ENCODE peak calls at places on chromosomes 7 and 10, in eight cellular contexts. One of them, this sample, is unnamed.

GRCh38 chr7:37275086-37275485 is 173.6 kb downstream of the ELMO1 start:
- DNase-seq in cardiac fibroblast: no peak
- DNase-seq in ovary: no peak
- DNase-seq in tibial artery: no peak
- DNase-seq in upper lobe of right lung: no peak
- DNase-seq in mucosa of descending colon: no peak
- DNase-seq in foreskin fibroblast: no peak
- DNase-seq in Peyer's patch: no peak
- DNase-seq in this sample: no peak

GRCh38 chr10:124956764-124957163 is 14.8 kb downstream of the ZRANB1 start:
- DNase-seq in foreskin fibroblast: no peak
- DNase-seq in upper lobe of right lung: no peak
- DNase-seq in Peyer's patch: no peak
- DNase-seq in tibial artery: no peak
- DNase-seq in ovary: no peak
- DNase-seq in cardiac fibroblast: no peak
- DNase-seq in mucosa of descending colon: no peak
- DNase-seq in this sample: no peak

GRCh38 chr10:80204193-80204714 is 1.1 kb downstream of the ANXA11 start:
- DNase-seq in upper lobe of right lung: peak
- DNase-seq in ovary: no peak
- DNase-seq in foreskin fibroblast: no peak
- DNase-seq in mucosa of descending colon: peak
- DNase-seq in cardiac fibroblast: peak
- DNase-seq in Peyer's patch: no peak
- DNase-seq in tibial artery: no peak
- DNase-seq in this sample: peak

GRCh38 chr7:158997471-158997870 is 141.1 kb downstream of the DYNC2I1 start:
- DNase-seq in mucosa of descending colon: no peak
- DNase-seq in Peyer's patch: no peak
- DNase-seq in upper lobe of right lung: no peak
- DNase-seq in ovary: no peak
- DNase-seq in foreskin fibroblast: no peak
- DNase-seq in tibial artery: no peak
- DNase-seq in cardiac fibroblast: no peak
- DNase-seq in this sample: no peak

GRCh38 chr10:14648042-14648765 is 126.5 kb downstream of the FAM107B start:
- DNase-seq in Peyer's patch: peak
- DNase-seq in cardiac fibroblast: peak
- DNase-seq in tibial artery: peak
- DNase-seq in mucosa of descending colon: peak
- DNase-seq in upper lobe of right lung: peak
- DNase-seq in foreskin fibroblast: no peak
- DNase-seq in ovary: no peak
- DNase-seq in this sample: peak

GRCh38 chr7:28904539-28905143 is 53.5 kb downstream of the TRIL start:
- DNase-seq in tibial artery: no peak
- DNase-seq in mucosa of descending colon: no peak
- DNase-seq in upper lobe of right lung: no peak
- DNase-seq in cardiac fibroblast: peak
- DNase-seq in foreskin fibroblast: peak
- DNase-seq in ovary: no peak
- DNase-seq in Peyer's patch: no peak
- DNase-seq in this sample: no peak

GRCh38 chr7:101688183-101688831 is 59.2 kb upstream of the MYL10 start:
- DNase-seq in ovary: peak
- DNase-seq in foreskin fibroblast: peak
- DNase-seq in Peyer's patch: peak
- DNase-seq in mucosa of descending colon: peak
- DNase-seq in upper lobe of right lung: peak
- DNase-seq in tibial artery: peak
- DNase-seq in cardiac fibroblast: peak
- DNase-seq in this sample: peak

GRCh38 chr10:4240641-4241197 is 455.7 kb upstream of the KLF6 start:
- DNase-seq in Peyer's patch: no peak
- DNase-seq in mucosa of descending colon: no peak
- DNase-seq in upper lobe of right lung: no peak
- DNase-seq in tibial artery: no peak
- DNase-seq in cardiac fibroblast: peak
- DNase-seq in ovary: no peak
- DNase-seq in foreskin fibroblast: peak
- DNase-seq in this sample: peak

GRCh38 chr7:101216001-101216859 is 1.2 kb downstream of the PLOD3 start:
- DNase-seq in ovary: no peak
- DNase-seq in cardiac fibroblast: peak
- DNase-seq in upper lobe of right lung: no peak
- DNase-seq in mucosa of descending colon: no peak
- DNase-seq in foreskin fibroblast: no peak
- DNase-seq in tibial artery: peak
- DNase-seq in Peyer's patch: no peak
- DNase-seq in this sample: peak

GRCh38 chr7:106737202-106737562 is 76.2 kb upstream of the CCDC71L start:
- DNase-seq in tibial artery: no peak
- DNase-seq in mucosa of descending colon: no peak
- DNase-seq in cardiac fibroblast: peak
- DNase-seq in upper lobe of right lung: no peak
- DNase-seq in foreskin fibroblast: peak
- DNase-seq in Peyer's patch: no peak
- DNase-seq in ovary: no peak
- DNase-seq in this sample: peak

GRCh38 chr10:47438857-47439474 is 44.9 kb downstream of the ANXA8 start:
- DNase-seq in mucosa of descending colon: peak
- DNase-seq in upper lobe of right lung: peak
- DNase-seq in cardiac fibroblast: peak
- DNase-seq in ovary: no peak
- DNase-seq in foreskin fibroblast: peak
- DNase-seq in Peyer's patch: no peak
- DNase-seq in tibial artery: no peak
- DNase-seq in this sample: peak

GRCh38 chr7:30817060-30817770 is 46.0 kb downstream of the MINDY4 start:
- DNase-seq in Peyer's patch: no peak
- DNase-seq in cardiac fibroblast: peak
- DNase-seq in tibial artery: no peak
- DNase-seq in upper lobe of right lung: no peak
- DNase-seq in foreskin fibroblast: no peak
- DNase-seq in ovary: no peak
- DNase-seq in mucosa of descending colon: no peak
- DNase-seq in this sample: no peak
- TF ChIP-seq CTCF in Peyer's patch: no peak
- TF ChIP-seq CTCF in cardiac fibroblast: no peak
- TF ChIP-seq CTCF in tibial artery: no peak
- TF ChIP-seq CTCF in upper lobe of right lung: no peak
- TF ChIP-seq CTCF in foreskin fibroblast: no peak
- TF ChIP-seq CTCF in ovary: no peak
- TF ChIP-seq CTCF in mucosa of descending colon: no peak
- TF ChIP-seq CTCF in this sample: no peak

GRCh38 chr10:45602836-45603235 is 69.7 kb downstream of the ZFAND4 start:
- DNase-seq in foreskin fibroblast: no peak
- DNase-seq in mucosa of descending colon: no peak
- DNase-seq in cardiac fibroblast: no peak
- DNase-seq in upper lobe of right lung: no peak
- DNase-seq in ovary: no peak
- DNase-seq in Peyer's patch: no peak
- DNase-seq in tibial artery: no peak
- DNase-seq in this sample: no peak
- H3K4me3 ChIP-seq in foreskin fibroblast: no peak
- H3K4me3 ChIP-seq in mucosa of descending colon: no peak
- H3K4me3 ChIP-seq in cardiac fibroblast: no peak
- H3K4me3 ChIP-seq in upper lobe of right lung: no peak
- H3K4me3 ChIP-seq in ovary: no peak
- H3K4me3 ChIP-seq in Peyer's patch: no peak
- H3K4me3 ChIP-seq in tibial artery: no peak
- H3K4me3 ChIP-seq in this sample: no peak

GRCh38 chr10:49269523-49269922 is 29.4 kb upstream of the C10orf71 start:
- DNase-seq in tibial artery: no peak
- DNase-seq in mucosa of descending colon: no peak
- DNase-seq in Peyer's patch: no peak
- DNase-seq in foreskin fibroblast: no peak
- DNase-seq in cardiac fibroblast: no peak
- DNase-seq in upper lobe of right lung: no peak
- DNase-seq in ovary: no peak
- DNase-seq in this sample: no peak

GRCh38 chr10:49265885-49266284 is 33.1 kb upstream of the C10orf71 start:
- DNase-seq in upper lobe of right lung: no peak
- DNase-seq in ovary: no peak
- DNase-seq in cardiac fibroblast: no peak
- DNase-seq in Peyer's patch: no peak
- DNase-seq in tibial artery: no peak
- DNase-seq in mucosa of descending colon: no peak
- DNase-seq in foreskin fibroblast: no peak
- DNase-seq in this sample: no peak

GRCh38 chr10:49270565-49270964 is 28.4 kb upstream of the C10orf71 start:
- DNase-seq in tibial artery: no peak
- DNase-seq in mucosa of descending colon: no peak
- DNase-seq in Peyer's patch: no peak
- DNase-seq in foreskin fibroblast: no peak
- DNase-seq in cardiac fibroblast: no peak
- DNase-seq in ovary: no peak
- DNase-seq in upper lobe of right lung: no peak
- DNase-seq in this sample: no peak

GRCh38 chr10:49271346-49271745 is 27.6 kb upstream of the C10orf71 start:
- DNase-seq in mucosa of descending colon: no peak
- DNase-seq in cardiac fibroblast: no peak
- DNase-seq in upper lobe of right lung: no peak
- DNase-seq in tibial artery: no peak
- DNase-seq in Peyer's patch: no peak
- DNase-seq in foreskin fibroblast: no peak
- DNase-seq in ovary: no peak
- DNase-seq in this sample: no peak

GRCh38 chr10:49268185-49268584 is 30.8 kb upstream of the C10orf71 start:
- DNase-seq in upper lobe of right lung: no peak
- DNase-seq in foreskin fibroblast: no peak
- DNase-seq in tibial artery: no peak
- DNase-seq in Peyer's patch: no peak
- DNase-seq in mucosa of descending colon: no peak
- DNase-seq in ovary: no peak
- DNase-seq in cardiac fibroblast: no peak
- DNase-seq in this sample: no peak
- TF ChIP-seq CTCF in upper lobe of right lung: no peak
- TF ChIP-seq CTCF in foreskin fibroblast: no peak
- TF ChIP-seq CTCF in tibial artery: no peak
- TF ChIP-seq CTCF in Peyer's patch: no peak
- TF ChIP-seq CTCF in mucosa of descending colon: no peak
- TF ChIP-seq CTCF in ovary: no peak
- TF ChIP-seq CTCF in cardiac fibroblast: no peak
- TF ChIP-seq CTCF in this sample: no peak

DNA sequence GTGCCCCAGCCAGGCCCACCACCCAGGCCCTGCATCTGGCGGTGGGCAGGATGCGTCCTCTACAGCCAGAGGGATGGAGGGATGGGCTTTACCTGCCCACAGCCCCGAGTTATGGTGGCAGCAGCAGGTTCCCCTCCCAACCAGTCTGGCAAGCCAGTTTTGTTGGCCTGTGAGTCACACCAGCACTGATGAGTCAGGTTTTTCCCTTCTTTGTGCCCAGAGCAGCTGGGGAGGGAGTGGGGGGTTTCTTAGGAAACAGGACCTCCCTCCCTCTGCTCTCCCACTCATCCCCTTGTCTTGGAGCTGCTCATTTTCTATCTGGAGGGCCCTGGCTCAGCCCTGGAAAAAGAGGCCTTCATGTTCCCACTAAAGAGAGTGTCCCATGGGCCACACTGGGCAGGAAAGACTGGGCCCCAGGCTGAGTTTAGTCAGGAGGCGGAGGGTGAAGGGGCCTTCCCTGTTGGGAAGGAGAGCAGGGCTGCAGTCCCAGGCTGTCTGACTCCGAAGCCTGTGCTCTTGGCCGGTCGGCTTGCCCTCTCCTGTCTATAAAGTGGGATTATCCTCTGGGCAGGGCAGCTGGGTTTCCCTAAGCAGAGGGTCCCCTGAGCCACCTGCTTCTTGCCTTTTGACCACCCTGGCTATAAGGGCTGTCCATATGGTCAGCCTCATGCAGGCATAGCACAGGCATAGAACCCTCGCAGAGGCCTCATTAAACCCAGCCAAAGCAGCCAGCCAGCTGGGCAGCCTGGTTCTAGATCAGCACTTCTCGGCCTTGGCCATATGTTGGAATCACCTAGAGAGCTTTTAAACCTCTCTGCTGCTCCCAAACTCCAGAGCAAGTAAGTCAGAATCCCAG is 30.2 kb upstream of the ANKRD2 start:
- DNase-seq in ovary: peak
- DNase-seq in tibial artery: peak
- DNase-seq in upper lobe of right lung: no peak
- DNase-seq in Peyer's patch: no peak
- DNase-seq in cardiac fibroblast: peak
- DNase-seq in mucosa of descending colon: peak
- DNase-seq in foreskin fibroblast: peak
- DNase-seq in this sample: peak
- H3K4me3 ChIP-seq in ovary: no peak
- H3K4me3 ChIP-seq in tibial artery: no peak
- H3K4me3 ChIP-seq in upper lobe of right lung: no peak
- H3K4me3 ChIP-seq in Peyer's patch: no peak
- H3K4me3 ChIP-seq in cardiac fibroblast: no peak
- H3K4me3 ChIP-seq in mucosa of descending colon: no peak
- H3K4me3 ChIP-seq in foreskin fibroblast: no peak
- H3K4me3 ChIP-seq in this sample: no peak

DNA sequence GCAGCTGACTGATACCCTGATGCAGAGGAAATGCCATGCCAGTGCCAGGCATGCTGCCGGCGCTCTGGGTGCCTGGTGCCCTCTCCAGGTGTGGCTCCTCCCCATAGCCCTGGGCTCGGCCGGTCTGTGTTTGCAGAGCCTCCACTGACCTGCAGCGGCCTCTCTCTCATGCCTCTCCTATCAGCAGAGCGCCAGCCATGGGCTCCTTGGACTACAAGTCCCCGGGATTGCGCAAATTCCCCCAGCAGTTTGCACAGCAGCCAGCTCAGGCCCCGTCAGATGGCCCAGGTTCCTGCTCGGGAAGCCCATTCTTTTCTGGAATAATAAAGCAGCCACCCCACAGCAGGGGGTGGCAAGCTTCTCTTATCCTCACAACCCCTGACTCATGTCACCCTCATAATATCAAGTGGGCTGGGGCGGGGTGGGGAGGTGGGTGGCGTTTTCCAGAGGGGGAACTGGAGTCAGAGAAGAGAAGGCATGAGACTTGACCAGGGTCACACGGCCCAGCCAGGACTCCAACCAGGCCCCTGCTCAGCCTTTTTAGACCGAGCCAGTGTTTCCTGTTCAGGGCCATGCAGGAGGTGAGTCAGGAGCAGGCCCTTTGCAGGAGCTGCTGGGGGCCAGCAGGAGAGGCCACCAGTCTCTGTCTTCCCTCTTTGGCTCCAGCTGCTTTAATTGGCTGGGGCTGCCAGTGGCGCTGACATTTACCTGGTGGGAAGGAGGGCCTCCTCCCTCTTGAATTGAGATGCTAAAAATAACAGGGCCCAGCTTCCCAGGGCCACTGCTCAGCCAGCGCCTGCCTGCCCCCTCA is 58.6 kb downstream of the ZMIZ1 start:
- DNase-seq in cardiac fibroblast: peak
- DNase-seq in ovary: peak
- DNase-seq in mucosa of descending colon: peak
- DNase-seq in upper lobe of right lung: peak
- DNase-seq in Peyer's patch: peak
- DNase-seq in foreskin fibroblast: peak
- DNase-seq in tibial artery: peak
- DNase-seq in this sample: peak
- TF ChIP-seq CTCF in cardiac fibroblast: no peak
- TF ChIP-seq CTCF in ovary: no peak
- TF ChIP-seq CTCF in mucosa of descending colon: no peak
- TF ChIP-seq CTCF in upper lobe of right lung: no peak
- TF ChIP-seq CTCF in Peyer's patch: no peak
- TF ChIP-seq CTCF in foreskin fibroblast: no peak
- TF ChIP-seq CTCF in tibial artery: no peak
- TF ChIP-seq CTCF in this sample: no peak

This sample was measured in astrocyte of the spinal cord.